ENCODE peak calls at places on chromosome 21, in five cellular contexts. One of them, this sample, is unnamed.

GRCh38 chr21:20997633-20998455 is at the start of gene NCAM2:
- DNase-seq in psoas muscle: peak
- DNase-seq in hippocampal formation: peak
- DNase-seq in GF-D8: no peak
- DNase-seq in RWPE2: no peak
- DNase-seq in this sample: peak

GRCh38 chr21:43664358-43664757 is 5.0 kb downstream of the RRP1B start:
- DNase-seq in psoas muscle: no peak
- DNase-seq in hippocampal formation: no peak
- DNase-seq in GF-D8: no peak
- DNase-seq in RWPE2: no peak
- DNase-seq in this sample: no peak

GRCh38 chr21:17501107-17502006 is 11.5 kb upstream of the CXADR start:
- DNase-seq in psoas muscle: no peak
- DNase-seq in hippocampal formation: no peak
- DNase-seq in GF-D8: no peak
- DNase-seq in RWPE2: no peak
- DNase-seq in this sample: no peak

GRCh38 chr21:41868062-41868710 is 11.0 kb downstream of the PRDM15 start:
- DNase-seq in psoas muscle: no peak
- DNase-seq in hippocampal formation: no peak
- DNase-seq in GF-D8: no peak
- DNase-seq in RWPE2: no peak
- DNase-seq in this sample: no peak

GRCh38 chr21:19340954-19341353 is 937.4 kb upstream of the TMPRSS15 start:
- DNase-seq in psoas muscle: no peak
- DNase-seq in hippocampal formation: no peak
- DNase-seq in GF-D8: no peak
- DNase-seq in RWPE2: no peak
- DNase-seq in this sample: no peak

GRCh38 chr21:15617968-15618367 is 111.8 kb upstream of the USP25 start:
- DNase-seq in psoas muscle: no peak
- DNase-seq in hippocampal formation: no peak
- DNase-seq in GF-D8: no peak
- DNase-seq in RWPE2: no peak
- DNase-seq in this sample: no peak

GRCh38 chr21:25369524-25370300 is 237.6 kb downstream of the MRPL39 start:
- DNase-seq in psoas muscle: no peak
- DNase-seq in hippocampal formation: no peak
- DNase-seq in GF-D8: no peak
- DNase-seq in RWPE2: no peak
- DNase-seq in this sample: no peak

GRCh38 chr21:42665026-42665425 is 11.6 kb downstream of the PDE9A start:
- DNase-seq in psoas muscle: no peak
- DNase-seq in hippocampal formation: no peak
- DNase-seq in GF-D8: no peak
- DNase-seq in RWPE2: no peak
- DNase-seq in this sample: no peak

GRCh38 chr21:29078884-29079765 is 5.7 kb upstream of the CCT8 start:
- DNase-seq in psoas muscle: no peak
- DNase-seq in hippocampal formation: peak
- DNase-seq in GF-D8: peak
- DNase-seq in RWPE2: no peak
- DNase-seq in this sample: no peak

GRCh38 chr21:45769896-45770295 is 126.4 kb downstream of the PCBP3 start:
- DNase-seq in psoas muscle: no peak
- DNase-seq in hippocampal formation: no peak
- DNase-seq in GF-D8: no peak
- DNase-seq in RWPE2: no peak
- DNase-seq in this sample: peak

GRCh38 chr21:27246741-27247140 is 279.9 kb upstream of the ADAMTS5 start:
- DNase-seq in psoas muscle: no peak
- DNase-seq in hippocampal formation: no peak
- DNase-seq in GF-D8: no peak
- DNase-seq in RWPE2: no peak
- DNase-seq in this sample: no peak

GRCh38 chr21:37367758-37368535 is 1.4 kb downstream of the DYRK1A start:
- DNase-seq in psoas muscle: peak
- DNase-seq in hippocampal formation: no peak
- DNase-seq in GF-D8: no peak
- DNase-seq in RWPE2: no peak
- DNase-seq in this sample: no peak

This sample was measured in chondrocyte.